ENCODE peak calls at places on chromosome 14, in seven cellular contexts. G is activated CD4-positive, alpha-beta T cell treated with anti-CD3 and anti-CD28 coated beads, Interleukin-2, amount 50 U/mL, for 48 hours; R is T-helper 17 cell; V is left ventricle myocardium inferior; P is endothelial cell; N is smooth muscle cell of the brain vasculature; A is activated CD8-positive, alpha-beta T cell treated with anti-CD3 and anti-CD28 coated beads, Interleukin-2, amount 10 ng/mL, durations not matched to agents 7 days and 5 days. M is an unnamed sample.
A peak's percentile ranks its signal among the peaks of the same experiment; 100 is the strongest.

GRCh38 chr14:56197150-56197549 is 78.9 kb downstream of the PELI2 start:
- DNase-seq in A (no peak), N (no peak), R (no peak), V (no peak), G (no peak), P (no peak), M (no peak)

GRCh38 chr14:94367347-94367746 is 21.1 kb downstream of the SERPINA1 start:
- DNase-seq in V (no peak), R (no peak), N (no peak), G (no peak), A (no peak), P (no peak), M (no peak)

GRCh38 chr14:91223028-91223783 is 21.3 kb downstream of the GPR68 start:
- DNase-seq in A (no peak), R (no peak), G (peak; percentile 51), N (no peak), V (no peak), P (no peak), M (no peak)

GRCh38 chr14:72643317-72643801 is 250.5 kb downstream of the DPF3 start:
- DNase-seq in N (peak; percentile 91), A (no peak), P (no peak), R (no peak), G (no peak), V (peak; percentile 29), M (peak; percentile 10)

GRCh38 chr14:59090572-59090971 is 97.9 kb upstream of the DAAM1 start:
- DNase-seq in R (no peak), P (no peak), V (no peak), G (no peak), N (no peak), A (no peak), M (no peak)

GRCh38 chr14:74579447-74580274 is 32.4 kb downstream of the LTBP2 start:
- DNase-seq in P (no peak), N (no peak), R (no peak), V (no peak), A (peak; percentile 38), G (peak; percentile 54), M (no peak)

GRCh38 chr14:51297066-51297465 is 57.0 kb downstream of the TMX1 start:
- DNase-seq in R (no peak), A (no peak), G (no peak), V (no peak), P (no peak), N (no peak), M (no peak)

GRCh38 chr14:68260121-68260520 is 440.5 kb downstream of the RAD51B start:
- DNase-seq in P (no peak), A (no peak), R (no peak), N (no peak), G (no peak), V (no peak), M (no peak)

GRCh38 chr14:87643005-87643404 is 350.0 kb downstream of the GALC start:
- DNase-seq in R (no peak), V (no peak), N (no peak), G (no peak), P (no peak), A (no peak), M (no peak)

GRCh38 chr14:63663428-63664142 is 21.9 kb upstream of the WDR89 start:
- DNase-seq in G (no peak), P (no peak), V (no peak), R (no peak), A (no peak), N (no peak), M (no peak)

GRCh38 chr14:59389936-59390335 is 75.2 kb downstream of the GPR135 start:
- DNase-seq in N (no peak), R (no peak), G (no peak), P (no peak), V (no peak), A (no peak), M (no peak)

GRCh38 chr14:20624495-20625070 is 16.9 kb downstream of the OR6S1 start:
- DNase-seq in P (peak; percentile 22), R (no peak), V (peak; percentile 46), A (peak; percentile 68), G (peak; percentile 57), N (no peak), M (no peak)

GRCh38 chr14:24162083-24162482 is 1.0 kb downstream of the IRF9 start:
- DNase-seq in P (no peak), A (no peak), R (no peak), V (no peak), G (peak; percentile 53), N (no peak), M (no peak)

GRCh38 chr14:94654071-94654974 is 42.1 kb downstream of the SERPINA3 start:
- DNase-seq in A (no peak), V (no peak), P (no peak), N (no peak), R (no peak), G (no peak), M (no peak)

GRCh38 chr14:103056322-103057027 is 874 bp downstream of the CDC42BPB start:
- DNase-seq in V (peak; percentile 84), A (no peak), G (no peak), N (peak; percentile 58), R (no peak), P (peak; percentile 90), M (no peak)

GRCh38 chr14:87430810-87431209 is 562.2 kb downstream of the GALC start:
- DNase-seq in A (no peak), P (no peak), R (no peak), V (no peak), N (no peak), G (no peak), M (no peak)

GRCh38 chr14:66508846-66509621 is 1.1 kb downstream of the GPHN start:
- DNase-seq in P (peak; percentile 33), A (peak; percentile 51), R (peak; percentile 25), N (no peak), G (peak; percentile 72), V (peak; percentile 29), M (peak; percentile 23)

GRCh38 chr14:74771409-74771808 is 8.3 kb downstream of the YLPM1 start:
- DNase-seq in V (no peak), N (no peak), P (no peak), R (no peak), A (no peak), G (no peak), M (no peak)

GRCh38 chr14:65927871-65928270 is 515.3 kb downstream of the FUT8 start:
- DNase-seq in R (peak; percentile 48), N (no peak), A (peak; percentile 91), G (peak; percentile 83), V (no peak), P (no peak), M (no peak)

GRCh38 chr14:90695997-90696681 is 120.1 kb downstream of the TTC7B start:
- DNase-seq in V (no peak), G (no peak), A (no peak), R (no peak), N (no peak), P (no peak), M (no peak)

GRCh38 chr14:24952851-24953666 is 96.9 kb downstream of the STXBP6 start:
- DNase-seq in N (no peak), V (no peak), A (no peak), P (peak; percentile 30), G (no peak), R (no peak), M (no peak)

GRCh38 chr14:32635103-32635719 is 303.5 kb upstream of the NPAS3 start:
- DNase-seq in V (no peak), A (no peak), R (no peak), N (no peak), G (no peak), P (no peak), M (no peak)